ENCODE peak calls at places on chromosomes 5 and 9, in eight cellular contexts. I is pancreas, E is lung, U is transverse colon, J is ascending aorta, L is ovary, K is stomach, N is esophagus squamous epithelium. P is an unnamed sample. For H3K36me3, the result is how much of the 10 kb centered on the place peaks cover.

GRCh38 chr9:104783588-104783987 is 19.7 kb downstream of the NIPSNAP3B start:
- DNase-seq in I (no peak), E (no peak), U (no peak), J (no peak), L (no peak), K (no peak), N (no peak), P (no peak)

GRCh38 chr9:107422189-107422802 is 67.3 kb downstream of the KLF4 start:
- DNase-seq in I (peak), E (peak), U (peak), J (peak), L (peak), K (peak), N (no peak), P (peak)

GRCh38 chr5:33997331-33997983 is 10.4 kb downstream of the AMACR start:
- DNase-seq in I (peak), E (peak), U (peak), J (peak), L (peak), K (peak), N (no peak), P (peak)

GRCh38 chr9:38352716-38353334 is 39.7 kb upstream of the ALDH1B1 start:
- DNase-seq in I (no peak), E (no peak), U (no peak), J (peak), L (no peak), K (no peak), N (no peak), P (no peak)

GRCh38 chr9:126894052-126894603 is 20.5 kb upstream of the RALGPS1 start:
- DNase-seq in I (no peak), E (no peak), U (no peak), J (no peak), L (no peak), K (no peak), N (no peak), P (no peak)

GRCh38 chr5:151104795-151105194 is 24.0 kb upstream of the TNIP1 start:
- DNase-seq in I (no peak), E (peak), U (peak), J (no peak), L (peak), K (no peak), N (no peak), P (peak)

GRCh38 chr5:31935702-31936347 is 238.3 kb downstream of the GOLPH3 start:
- DNase-seq in I (no peak), E (peak), U (no peak), J (no peak), L (peak), K (peak), N (no peak), P (no peak)

GRCh38 chr9:96519095-96519494 is 69.1 kb downstream of the HABP4 start:
- DNase-seq in I (no peak), E (no peak), U (no peak), J (no peak), L (no peak), K (no peak), N (no peak), P (no peak)

GRCh38 chr9:137542486-137542885 is 7.7 kb downstream of the PNPLA7 start:
- DNase-seq in I (no peak), E (no peak), U (no peak), J (no peak), L (no peak), K (no peak), N (no peak), P (no peak)

GRCh38 chr9:75265525-75265972 is 177.2 kb downstream of the OSTF1 start:
- DNase-seq in I (peak), E (peak), U (peak), J (peak), L (peak), K (peak), N (no peak), P (peak)

GRCh38 chr5:50653946-50654345 is 12.5 kb upstream of the PARP8 start:
- DNase-seq in I (peak), E (peak), U (peak), J (no peak), L (no peak), K (no peak), N (peak), P (no peak)
- TF ChIP-seq CTCF in I (no peak), E (no peak), U (no peak), J (no peak), L (no peak), K (no peak), N (no peak), P (no peak)

GRCh38 chr9:131543141-131543540 is 2.2 kb upstream of the PRRT1B start:
- DNase-seq in I (no peak), E (no peak), U (no peak), J (no peak), L (no peak), K (no peak), N (no peak), P (no peak)

GRCh38 chr9:131545003-131545785 is at the start of gene PRRT1B:
- DNase-seq in I (peak), E (peak), U (peak), J (no peak), L (no peak), K (peak), N (no peak), P (peak)

GRCh38 chr9:131546336-131547084 is 1.2 kb downstream of the PRRT1B start:
- DNase-seq in I (no peak), E (no peak), U (no peak), J (no peak), L (no peak), K (peak), N (no peak), P (peak)

DNA sequence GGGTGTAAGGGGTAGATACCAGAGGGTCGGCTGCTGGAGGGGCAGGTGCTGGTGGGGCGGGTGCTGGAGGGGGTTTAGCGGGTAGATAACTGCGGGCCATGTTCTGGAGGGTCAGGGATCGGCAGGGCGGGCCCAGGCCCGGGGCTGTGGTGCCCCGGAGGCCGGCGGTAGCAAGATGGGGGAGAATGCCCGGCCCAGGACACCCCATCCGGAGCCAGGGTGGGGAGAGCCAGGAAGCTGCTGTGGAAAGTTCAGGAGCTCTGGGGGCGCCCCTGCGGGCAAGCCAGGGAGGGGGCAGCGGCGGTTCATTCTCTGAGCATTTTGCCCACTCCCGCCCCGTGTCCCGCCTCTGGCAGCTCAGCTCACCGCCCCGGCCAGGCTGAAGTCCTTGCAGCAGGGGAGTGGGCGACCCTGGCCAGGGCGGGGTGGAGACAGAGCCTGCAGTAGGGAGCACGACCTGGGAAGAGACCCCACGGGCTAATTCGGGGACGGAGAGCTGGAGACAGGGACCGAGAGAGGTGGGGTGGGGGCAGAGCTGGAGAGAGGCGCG is 538 bp downstream of the PRRT1B start:
- DNase-seq in I (no peak), E (no peak), U (no peak), J (no peak), L (no peak), K (no peak), N (no peak), P (peak)
- H3K4me3 ChIP-seq in I (peak), E (peak), U (peak), J (peak), L (no peak), K (peak), N (no peak), P (peak)

GRCh38 chr9:129054163-129054851 is 17.9 kb downstream of the MIGA2 start:
- DNase-seq in I (no peak), E (no peak), U (no peak), J (no peak), L (no peak), K (no peak), N (no peak), P (no peak)

GRCh38 chr9:129053020-129053419 is 16.6 kb downstream of the MIGA2 start:
- DNase-seq in I (no peak), E (no peak), U (no peak), J (no peak), L (no peak), K (no peak), N (no peak), P (no peak)

DNA sequence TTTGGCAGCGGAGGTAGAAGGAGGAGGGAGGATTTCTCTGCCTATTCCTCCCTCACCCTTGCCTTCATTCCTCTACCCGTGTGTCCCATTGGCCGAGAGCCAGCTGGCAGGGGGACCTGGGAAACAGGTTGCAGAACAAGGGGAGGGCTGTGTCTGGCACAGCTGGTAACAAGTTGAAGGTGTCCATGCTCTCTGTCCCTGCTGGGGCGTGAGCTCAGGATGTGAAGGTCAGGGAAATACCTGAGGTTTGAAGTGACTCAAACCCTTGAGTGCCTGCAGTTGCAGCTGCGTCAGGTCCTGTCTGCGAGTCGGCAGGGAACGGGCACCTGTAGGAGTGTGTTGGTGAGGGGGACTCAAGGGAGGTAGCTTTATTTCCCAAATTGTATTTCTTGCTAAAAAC is 16.2 kb downstream of the MIGA2 start:
- DNase-seq in I (peak), E (peak), U (peak), J (no peak), L (no peak), K (peak), N (no peak), P (peak)
- H3K36me3 ChIP-seq in I (under half), E (under half), U (half or more), J (half or more), L (under half), K (half or more), N (under half), P (under half)

DNA sequence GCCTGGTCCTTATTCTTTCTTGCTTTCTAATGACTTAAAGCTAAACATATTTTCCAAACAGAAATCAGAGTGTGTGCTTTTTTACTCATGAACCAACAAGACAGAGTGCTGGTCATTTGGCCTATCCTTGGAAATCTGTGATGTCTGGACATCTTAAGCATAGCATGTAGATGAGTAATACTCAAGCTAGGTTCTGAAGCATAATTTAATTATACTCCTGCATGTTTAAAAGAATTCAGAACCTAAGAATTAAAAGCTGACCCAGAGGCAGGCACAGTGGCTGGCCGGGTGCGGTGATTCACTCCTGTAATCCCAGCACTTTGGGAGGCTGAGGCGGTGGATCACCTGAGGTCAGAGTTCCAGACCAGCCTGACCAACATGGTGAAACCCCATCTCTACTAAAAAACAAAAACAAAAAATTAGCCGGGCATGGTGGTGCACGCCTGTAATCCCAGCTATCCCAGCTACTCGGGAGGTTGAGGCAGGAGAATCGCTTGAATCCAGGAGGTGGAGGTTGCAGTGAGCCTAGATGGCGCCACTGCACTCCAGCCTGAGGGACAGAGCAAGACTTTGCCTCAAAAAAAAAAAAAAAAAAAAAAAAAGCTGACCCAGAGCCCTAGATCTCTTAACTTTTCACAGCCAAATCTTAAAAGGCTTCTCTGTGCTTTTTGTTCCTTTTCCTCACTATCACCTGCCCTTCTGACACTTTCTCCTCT is 16.2 kb upstream of the TJP2 start:
- DNase-seq in I (no peak), E (no peak), U (no peak), J (no peak), L (no peak), K (no peak), N (no peak), P (no peak)
- TF ChIP-seq CTCF in I (no peak), E (no peak), U (no peak), J (no peak), L (no peak), K (no peak), N (no peak), P (no peak)

P was measured in colonic mucosa.